ENCODE peak calls at places on chromosomes 5 and 9, in nine cellular contexts. D is neural progenitor cell, L is spleen, A is tibial artery, R is mammary epithelial cell, N is stomach, G is fibroblast of lung, T is ovary, S is upper lobe of right lung. V is an unnamed sample.

GRCh38 chr5:168244838-168245555 is 46.4 kb upstream of the WWC1 start:
- DNase-seq in D (no peak), L (no peak), A (no peak), R (no peak), N (no peak), G (no peak), T (no peak), S (no peak), V (no peak)

GRCh38 chr5:111627862-111628261 is 115.5 kb upstream of the STARD4 start:
- DNase-seq in D (no peak), L (no peak), A (no peak), R (no peak), N (no peak), G (no peak), T (no peak), S (no peak), V (no peak)

GRCh38 chr5:17796757-17797398 is 162.6 kb downstream of the TAF11L14 start:
- DNase-seq in D (no peak), L (no peak), A (no peak), R (peak), N (no peak), G (no peak), T (no peak), S (no peak), V (no peak)

GRCh38 chr5:83470920-83471404 is 582 bp upstream of the VCAN start:
- DNase-seq in D (peak), L (no peak), A (no peak), R (no peak), N (no peak), G (no peak), T (no peak), S (no peak), V (no peak)

GRCh38 chr9:69809304-69809863 is 11.2 kb upstream of the CFAP95 start:
- DNase-seq in D (peak), L (no peak), A (no peak), R (peak), N (no peak), G (peak), T (no peak), S (no peak), V (no peak)

GRCh38 chr5:120164989-120165388 is 299.1 kb upstream of the PRR16 start:
- DNase-seq in D (no peak), L (no peak), A (no peak), R (no peak), N (no peak), G (no peak), T (no peak), S (no peak), V (no peak)

GRCh38 chr5:171615201-171616001 is 170.2 kb upstream of the SMIM23 start:
- DNase-seq in D (peak), L (no peak), A (no peak), R (no peak), N (no peak), G (peak), T (no peak), S (peak), V (no peak)

GRCh38 chr5:92758552-92758951 is 822.5 kb downstream of the NR2F1-AS1 start:
- DNase-seq in D (no peak), L (no peak), A (no peak), R (peak), N (no peak), G (peak), T (no peak), S (no peak), V (no peak)

GRCh38 chr5:891837-892389 is 688 bp downstream of the BRD9 start:
- DNase-seq in D (no peak), L (no peak), A (no peak), R (peak), N (no peak), G (peak), T (no peak), S (no peak), V (no peak)

GRCh38 chr9:6942406-6942805 is 184.6 kb downstream of the KDM4C start:
- DNase-seq in D (no peak), L (no peak), A (no peak), R (no peak), N (no peak), G (no peak), T (no peak), S (no peak), V (no peak)
- H3K4me3 ChIP-seq in D (no peak), L (no peak), A (no peak), R (no peak), N (no peak), G (no peak), T (no peak), S (no peak), V (no peak)

DNA sequence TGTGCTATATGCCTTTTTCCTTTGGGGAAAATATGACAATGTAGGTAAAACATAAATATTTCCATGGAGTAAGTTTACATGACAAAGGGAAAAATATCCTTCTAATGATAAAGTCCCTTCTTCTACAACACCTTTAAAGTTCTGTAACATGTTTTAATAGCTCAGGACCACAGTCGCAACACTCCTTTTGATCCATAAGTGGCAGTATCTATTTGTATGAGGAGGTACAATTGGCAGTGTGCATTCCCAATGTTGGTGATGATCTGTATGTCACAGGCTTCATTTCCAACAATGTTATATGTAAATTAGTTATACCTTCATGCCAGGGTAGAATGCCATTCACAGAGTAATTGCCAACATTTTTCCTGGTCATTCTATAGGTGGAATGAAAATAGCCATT is 127.1 kb upstream of the CCNH start:
- DNase-seq in D (no peak), L (no peak), A (no peak), R (no peak), N (no peak), G (no peak), T (no peak), S (no peak), V (no peak)
- H3K27ac ChIP-seq in D (no peak), L (no peak), A (no peak), R (no peak), N (no peak), G (no peak), T (no peak), S (no peak), V (no peak)

GRCh38 chr9:107635137-107635802 is 145.7 kb upstream of the KLF4 start:
- DNase-seq in D (no peak), L (no peak), A (no peak), R (no peak), N (no peak), G (peak), T (no peak), S (no peak), V (no peak)

GRCh38 chr9:107635803-107636174 is 146.2 kb upstream of the KLF4 start:
- DNase-seq in D (no peak), L (no peak), A (no peak), R (no peak), N (no peak), G (no peak), T (no peak), S (no peak), V (no peak)

GRCh38 chr9:107638496-107638895 is 148.9 kb upstream of the KLF4 start:
- DNase-seq in D (no peak), L (no peak), A (no peak), R (no peak), N (no peak), G (no peak), T (no peak), S (no peak), V (no peak)

GRCh38 chr9:107637421-107638420 is 148.2 kb upstream of the KLF4 start:
- DNase-seq in D (peak), L (peak), A (peak), R (peak), N (peak), G (peak), T (peak), S (peak), V (peak)

GRCh38 chr9:107636596-107637405 is 147.2 kb upstream of the KLF4 start:
- DNase-seq in D (no peak), L (no peak), A (no peak), R (no peak), N (no peak), G (peak), T (no peak), S (no peak), V (no peak)
- H3K4me3 ChIP-seq in D (peak), L (no peak), A (peak), R (no peak), N (peak), G (no peak), T (peak), S (peak), V (peak)

GRCh38 chr9:34233691-34234090 is 54.8 kb downstream of the UBAP1 start:
- DNase-seq in D (no peak), L (no peak), A (no peak), R (no peak), N (no peak), G (peak), T (no peak), S (no peak), V (no peak)
- H3K27ac ChIP-seq in D (no peak), L (no peak), A (no peak), R (no peak), N (peak), G (no peak), T (no peak), S (no peak), V (no peak)